ENCODE peak calls at places on chromosomes 3 and 15, in nine cellular contexts. L is heart right ventricle, D is tibial artery, K is ovary, C is lower lobe of right lung, S is lung, N is A549, R is H9, J is heart left ventricle. I is an unnamed sample.

GRCh38 chr3:125150525-125151436 is 61.8 kb downstream of the SLC12A8 start:
- DNase-seq in C (peak; percentile 35), L (no peak), S (peak; percentile 60), N (peak; percentile 40), K (no peak), D (no peak), J (no peak), R (peak; percentile 72), I (no peak)

GRCh38 chr3:69120879-69121464 is 1.4 kb downstream of the LMOD3 start:
- DNase-seq in S (peak; percentile 72), C (no peak), N (peak; percentile 21), J (peak; percentile 57), D (peak; percentile 71), K (peak; percentile 61), L (no peak), R (peak; percentile 82), I (no peak)

GRCh38 chr15:39698444-39699390 is 83.9 kb downstream of the FSIP1 start:
- DNase-seq in C (no peak), R (no peak), D (no peak), L (no peak), K (no peak), J (no peak), S (peak; percentile 51), N (no peak), I (no peak)

GRCh38 chr3:61589856-61590255 is 28.5 kb downstream of the PTPRG start:
- DNase-seq in D (no peak), N (peak; percentile 8), C (no peak), J (no peak), S (no peak), K (no peak), L (no peak), R (no peak), I (no peak)

GRCh38 chr3:194971965-194972364 is 286.3 kb downstream of the FAM43A start:
- DNase-seq in S (no peak), R (no peak), C (no peak), D (no peak), K (no peak), J (no peak), L (no peak), N (no peak), I (peak; percentile 55)

GRCh38 chr3:58386966-58387365 is 46.7 kb downstream of the PDHB start:
- DNase-seq in S (no peak), D (peak; percentile 72), K (no peak), L (no peak), J (peak; percentile 32), C (no peak), N (no peak), R (peak; percentile 36), I (no peak)

GRCh38 chr3:99857278-99857677 is 39.6 kb downstream of the CMSS1 start:
- DNase-seq in J (no peak), D (no peak), K (no peak), S (no peak), R (no peak), C (no peak), N (no peak), L (no peak), I (no peak)

GRCh38 chr3:172376402-172376801 is 71.9 kb downstream of the GHSR start:
- DNase-seq in C (no peak), K (no peak), R (no peak), J (no peak), L (no peak), N (no peak), S (no peak), D (no peak), I (no peak)

GRCh38 chr3:16512435-16513140 is 911 bp downstream of the RFTN1 start:
- DNase-seq in L (peak; percentile 68), C (peak; percentile 63), R (peak; percentile 40), K (peak; percentile 62), N (no peak), D (peak; percentile 77), J (peak; percentile 58), S (peak; percentile 61), I (no peak)

GRCh38 chr3:184716652-184717607 is 5.1 kb upstream of the MAGEF1 start:
- DNase-seq in C (no peak), K (peak; percentile 64), N (no peak), D (no peak), J (no peak), S (peak; percentile 30), R (peak; percentile 60), L (peak; percentile 23), I (no peak)

GRCh38 chr15:76139368-76140068 is 79.7 kb downstream of the TMEM266 start:
- DNase-seq in S (peak; percentile 73), N (peak; percentile 94), R (peak; percentile 89), D (no peak), K (peak; percentile 48), J (peak; percentile 59), C (no peak), L (no peak), I (no peak)

GRCh38 chr3:98185180-98185579 is 18.7 kb downstream of the OR5H15 start:
- DNase-seq in K (no peak), C (no peak), D (no peak), R (peak; percentile 33), S (no peak), L (no peak), J (no peak), N (no peak), I (no peak)

GRCh38 chr15:75202251-75203016 is 752 bp downstream of the C15orf39 start:
- DNase-seq in K (peak; percentile 76), R (peak; percentile 51), D (peak; percentile 94), C (peak; percentile 91), J (peak; percentile 76), L (peak; percentile 81), N (peak; percentile 80), S (peak; percentile 78), I (peak; percentile 95)

GRCh38 chr15:63465104-63465503 is 39.3 kb upstream of the USP3 start:
- DNase-seq in C (no peak), J (no peak), R (no peak), D (no peak), L (no peak), K (no peak), S (no peak), N (no peak), I (no peak)

GRCh38 chr3:126256256-126256655 is 75.9 kb upstream of the ALDH1L1 start:
- DNase-seq in R (no peak), N (no peak), K (no peak), S (no peak), L (no peak), J (no peak), C (no peak), D (no peak), I (no peak)

GRCh38 chr15:74482661-74483060 is 21.7 kb upstream of the UBL7 start:
- DNase-seq in D (peak; percentile 25), C (no peak), K (no peak), J (no peak), L (no peak), R (peak; percentile 66), N (no peak), S (no peak), I (no peak)

GRCh38 chr15:28888900-28889299 is 3.1 kb downstream of the APBA2 start:
- DNase-seq in D (no peak), N (no peak), S (no peak), L (no peak), K (no peak), C (peak; percentile 20), R (no peak), J (no peak), I (no peak)
- H3K27ac ChIP-seq in D (no peak overlapping the region), N (no peak overlapping the region), S (no peak overlapping the region), L (no peak overlapping the region), K (no peak overlapping the region), C (no peak overlapping the region), R (no peak overlapping the region), J (no peak overlapping the region), I (no peak overlapping the region)

DNA sequence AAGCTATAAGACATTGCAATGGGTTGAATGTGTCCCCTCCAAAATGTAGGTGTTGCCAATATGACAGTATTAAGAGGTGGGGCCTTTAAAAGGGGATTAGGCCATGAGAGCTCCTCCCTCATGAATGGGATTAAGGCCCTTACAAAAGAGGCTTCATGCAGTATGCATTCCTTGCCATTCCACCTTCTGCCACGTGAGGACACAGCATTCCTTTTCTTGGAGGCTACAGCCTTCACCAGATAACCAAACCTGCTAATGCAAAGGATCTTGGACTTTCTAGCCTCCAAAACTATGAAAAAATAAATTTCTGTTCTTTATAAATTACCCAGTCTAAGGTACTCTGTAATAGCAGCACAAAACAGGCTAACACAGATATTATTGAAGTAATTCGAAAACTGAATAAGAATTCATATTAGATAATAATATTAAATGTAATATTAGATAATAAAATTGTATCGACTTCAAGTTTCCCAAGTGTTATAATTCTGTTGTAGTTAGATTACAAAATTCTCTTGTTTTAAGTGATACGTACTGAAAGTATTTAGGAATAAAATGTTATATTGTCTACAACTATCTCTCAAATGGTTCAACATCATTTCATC is 29.4 kb upstream of the ATP8B4 start:
- DNase-seq in J (no peak), L (no peak), D (no peak), C (no peak), S (no peak), R (peak; percentile 76), N (no peak), K (no peak), I (no peak)
- TF ChIP-seq CTCF in J (no peak), L (no peak), D (no peak), C (peak; percentile 25), S (no peak), R (peak; percentile 73), N (peak; percentile 96), K (no peak), I (no peak)

GRCh38 chr3:50168388-50168787 is 13.3 kb downstream of the SEMA3F start:
- DNase-seq in R (no peak), S (no peak), L (peak; percentile 59), K (no peak), D (no peak), N (no peak), J (peak; percentile 47), C (no peak), I (no peak)
- H3K4me1 ChIP-seq in R (peaks cover 7% of the 10 kb centered on the region), S (peaks cover 7% of the 10 kb centered on the region), L (peaks cover 73% of the 10 kb centered on the region), K (peaks cover 24% of the 10 kb centered on the region), D (no peaks in the 10 kb centered on the region), N (peaks cover 92% of the 10 kb centered on the region), J (peaks cover 35% of the 10 kb centered on the region), C (peaks cover 88% of the 10 kb centered on the region), I (peaks cover 84% of the 10 kb centered on the region)

GRCh38 chr15:51736069-51736468 is 1.4 kb downstream of the LYSMD2 start:
- DNase-seq in C (no peak), S (no peak), K (no peak), L (no peak), J (no peak), R (no peak), N (no peak), D (no peak), I (peak; percentile 24)
- H3K27ac ChIP-seq in C (peak overlapping the region; percentile 93), S (no peak overlapping the region), K (peak overlapping the region; percentile 95), L (peak overlapping the region; percentile 87), J (peak overlapping the region; percentile 91), R (no peak overlapping the region), N (no peak overlapping the region), D (peak overlapping the region; percentile 75), I (peak overlapping the region; percentile 87)

GRCh38 chr15:89863918-89864317 is 29.9 kb downstream of the AP3S2 start:
- DNase-seq in L (no peak), J (no peak), K (no peak), R (no peak), N (no peak), C (no peak), S (no peak), D (no peak), I (no peak)
- TF ChIP-seq CTCF in L (no peak), J (no peak), K (no peak), R (no peak), N (no peak), C (no peak), S (no peak), D (no peak), I (no peak)

I was measured in esophagus muscularis mucosa.